ENCODE peak calls at places on chromosome 3, in four cellular contexts. H, S, T and L are unnamed samples.

GRCh38 chr3:141707741-141708203 is 30.3 kb upstream of the RNF7 start:
- DNase-seq in H (no peak), S (no peak), T (no peak), L (no peak)

GRCh38 chr3:166785851-166786250 is 594.2 kb downstream of the ZBBX start:
- DNase-seq in H (no peak), S (no peak), T (no peak), L (no peak)

GRCh38 chr3:105274958-105275357 is 91.8 kb upstream of the ALCAM start:
- DNase-seq in H (no peak), S (no peak), T (no peak), L (no peak)

GRCh38 chr3:69012111-69012835 is 1.2 kb downstream of the EOGT start:
- DNase-seq in H (peak), S (no peak), T (peak), L (peak)

GRCh38 chr3:78741066-78741645 is 1026.6 kb downstream of the ROBO1 start:
- DNase-seq in H (no peak), S (no peak), T (no peak), L (no peak)

GRCh38 chr3:133401374-133402135 is 1.7 kb downstream of the BFSP2 start:
- DNase-seq in H (no peak), S (peak), T (no peak), L (peak)

GRCh38 chr3:165195628-165196576 is at the start of gene SLITRK3:
- DNase-seq in H (no peak), S (no peak), T (no peak), L (peak)

GRCh38 chr3:12963869-12964712 is 109.1 kb downstream of the IQSEC1 start:
- DNase-seq in H (peak), S (no peak), T (no peak), L (no peak)

GRCh38 chr3:111547645-111548044 is 5.6 kb downstream of the CD96 start:
- DNase-seq in H (no peak), S (no peak), T (no peak), L (no peak)

GRCh38 chr3:12878026-12878636 is 36.8 kb upstream of the RPL32 start:
- DNase-seq in H (no peak), S (no peak), T (no peak), L (no peak)

GRCh38 chr3:117624424-117624823 is 914.8 kb downstream of the TUSC7 start:
- DNase-seq in H (no peak), S (no peak), T (no peak), L (no peak)

GRCh38 chr3:124760601-124761000 is 30.3 kb downstream of the UMPS start:
- DNase-seq in H (peak), S (peak), T (no peak), L (no peak)

GRCh38 chr3:66363133-66363532 is 137.7 kb downstream of the LRIG1 start:
- DNase-seq in H (no peak), S (no peak), T (no peak), L (no peak)

GRCh38 chr3:88824646-88825303 is 282.6 kb upstream of the EPHA3 start:
- DNase-seq in H (no peak), S (no peak), T (no peak), L (no peak)

GRCh38 chr3:127699098-127699945 is 26.6 kb downstream of the ABTB1 start:
- DNase-seq in H (peak), S (peak), T (peak), L (no peak)

GRCh38 chr3:76826915-76827314 is 213.0 kb upstream of the ROBO2 start:
- DNase-seq in H (no peak), S (no peak), T (no peak), L (no peak)

GRCh38 chr3:73447118-73447517 is 177.6 kb downstream of the PDZRN3 start:
- DNase-seq in H (no peak), S (no peak), T (no peak), L (no peak)

GRCh38 chr3:185549111-185549510 is 3.3 kb downstream of the LIPH start:
- DNase-seq in H (peak), S (peak), T (no peak), L (no peak)

GRCh38 chr3:71039332-71039731 is 544.2 kb downstream of the FOXP1 start:
- DNase-seq in H (no peak), S (no peak), T (no peak), L (no peak)

GRCh38 chr3:159763466-159764210 is 225.0 kb upstream of the IL12A start:
- DNase-seq in H (peak), S (no peak), T (peak), L (peak)

GRCh38 chr3:145776782-145777408 is 384.1 kb downstream of the PLOD2 start:
- DNase-seq in H (peak), S (peak), T (no peak), L (peak)

GRCh38 chr3:60309539-60310268 is 941.5 kb downstream of the FHIT start:
- DNase-seq in H (no peak), S (no peak), T (no peak), L (no peak)